ENCODE peak calls at places on chromosomes 3 and 15, in eight cellular contexts. B, T, W, H, C, O, K and N are unnamed samples.

GRCh38 chr3:172844428-172844827 is 93.9 kb downstream of the ECT2 start:
- DNase-seq in T (no peak), K (no peak), H (no peak), O (no peak), W (no peak), C (no peak), B (no peak), N (no peak)

GRCh38 chr15:76359152-76359551 is 22.6 kb downstream of the ISL2 start:
- DNase-seq in B (no peak), C (peak; percentile 26), K (no peak), H (no peak), O (no peak), W (no peak), T (no peak), N (no peak)

GRCh38 chr3:46542801-46543201 is 23.3 kb downstream of the LRRC2 start:
- DNase-seq in H (no peak), C (no peak), W (no peak), O (no peak), B (no peak), K (no peak), T (no peak), N (no peak)

GRCh38 chr15:22811640-22812039 is 25.2 kb downstream of the NIPA1 start:
- DNase-seq in T (no peak), C (no peak), H (no peak), B (no peak), K (no peak), O (no peak), W (peak; percentile 10), N (no peak)

GRCh38 chr3:13419356-13420050 is 619 bp downstream of the NUP210 start:
- DNase-seq in B (peak; percentile 32), W (no peak), O (peak; percentile 35), C (peak; percentile 24), K (no peak), T (no peak), H (no peak), N (no peak)

GRCh38 chr15:79442911-79443310 is 10.8 kb downstream of the MINAR1 start:
- DNase-seq in T (no peak), W (peak; percentile 65), B (no peak), K (no peak), C (no peak), H (no peak), O (no peak), N (no peak)

GRCh38 chr3:157700405-157700804 is 197.2 kb upstream of the VEPH1 start:
- DNase-seq in H (no peak), B (no peak), O (no peak), W (no peak), K (no peak), C (no peak), T (no peak), N (no peak)

GRCh38 chr15:49415638-49416037 is 7.4 kb upstream of the FGF7 start:
- DNase-seq in T (peak; percentile 48), B (no peak), H (no peak), O (no peak), C (no peak), W (no peak), K (no peak), N (peak; percentile 87)

GRCh38 chr3:188282871-188283270 is 128.9 kb downstream of the LPP start:
- DNase-seq in W (no peak), O (no peak), K (no peak), H (no peak), B (no peak), T (no peak), C (no peak), N (no peak)

GRCh38 chr3:184553385-184553784 is 8.2 kb upstream of the EPHB3 start:
- DNase-seq in C (no peak), W (no peak), H (no peak), K (no peak), T (no peak), B (no peak), O (no peak), N (no peak)

GRCh38 chr3:11035757-11036505 is 43.4 kb downstream of the SLC6A1 start:
- DNase-seq in K (no peak), B (no peak), H (no peak), O (no peak), C (no peak), W (no peak), T (no peak), N (no peak)

GRCh38 chr3:121818578-121818977 is 16.3 kb downstream of the IQCB1 start:
- DNase-seq in T (no peak), O (no peak), H (no peak), C (no peak), W (no peak), B (no peak), K (no peak), N (no peak)

GRCh38 chr3:57434041-57434440 is 110.1 kb downstream of the DNAH12 start:
- DNase-seq in K (no peak), C (no peak), O (no peak), B (no peak), W (peak; percentile 34), T (no peak), H (no peak), N (no peak)

GRCh38 chr3:55305714-55306485 is 181.2 kb downstream of the WNT5A start:
- DNase-seq in B (no peak), O (no peak), H (no peak), C (no peak), W (no peak), T (no peak), K (no peak), N (no peak)

GRCh38 chr3:127698264-127699097 is 25.7 kb downstream of the ABTB1 start:
- DNase-seq in K (no peak), B (no peak), W (no peak), T (no peak), H (no peak), C (no peak), O (no peak), N (no peak)